ENCODE peak calls at places on chromosomes 4 and X, in five cellular contexts. One of them, this sample, is unnamed.

GRCh38 chrX:135010921-135011320 is 11.4 kb downstream of the RTL8B start:
- DNase-seq in lung: no peak
- DNase-seq in RWPE1: no peak
- DNase-seq in left ventricle myocardium inferior: no peak
- DNase-seq in A549: no peak
- DNase-seq in this sample: no peak

GRCh38 chr4:3781193-3781886 is 15.2 kb downstream of the ADRA2C start:
- DNase-seq in lung: no peak
- DNase-seq in RWPE1: peak
- DNase-seq in left ventricle myocardium inferior: no peak
- DNase-seq in A549: peak
- DNase-seq in this sample: no peak

GRCh38 chr4:17981063-17981462 is 40.5 kb downstream of the LCORL start:
- DNase-seq in lung: no peak
- DNase-seq in RWPE1: no peak
- DNase-seq in left ventricle myocardium inferior: no peak
- DNase-seq in A549: no peak
- DNase-seq in this sample: no peak

GRCh38 chrX:10922158-10922557 is 189.0 kb upstream of the HCCS start:
- DNase-seq in lung: no peak
- DNase-seq in RWPE1: peak
- DNase-seq in left ventricle myocardium inferior: no peak
- DNase-seq in A549: no peak
- DNase-seq in this sample: peak

GRCh38 chr4:112857461-112857860 is 192.0 kb upstream of the ANK2 start:
- DNase-seq in lung: no peak
- DNase-seq in RWPE1: peak
- DNase-seq in left ventricle myocardium inferior: no peak
- DNase-seq in A549: peak
- DNase-seq in this sample: peak

GRCh38 chr4:20430555-20430954 is 178.8 kb downstream of the SLIT2 start:
- DNase-seq in lung: no peak
- DNase-seq in RWPE1: peak
- DNase-seq in left ventricle myocardium inferior: no peak
- DNase-seq in A549: no peak
- DNase-seq in this sample: no peak

GRCh38 chr4:144645102-144645469 is 870 bp upstream of the HHIP start:
- DNase-seq in lung: peak
- DNase-seq in RWPE1: no peak
- DNase-seq in left ventricle myocardium inferior: no peak
- DNase-seq in A549: no peak
- DNase-seq in this sample: no peak

GRCh38 chr4:147737623-147738022 is 5.7 kb downstream of the ARHGAP10 start:
- DNase-seq in lung: no peak
- DNase-seq in RWPE1: no peak
- DNase-seq in left ventricle myocardium inferior: no peak
- DNase-seq in A549: no peak
- DNase-seq in this sample: no peak

DNA sequence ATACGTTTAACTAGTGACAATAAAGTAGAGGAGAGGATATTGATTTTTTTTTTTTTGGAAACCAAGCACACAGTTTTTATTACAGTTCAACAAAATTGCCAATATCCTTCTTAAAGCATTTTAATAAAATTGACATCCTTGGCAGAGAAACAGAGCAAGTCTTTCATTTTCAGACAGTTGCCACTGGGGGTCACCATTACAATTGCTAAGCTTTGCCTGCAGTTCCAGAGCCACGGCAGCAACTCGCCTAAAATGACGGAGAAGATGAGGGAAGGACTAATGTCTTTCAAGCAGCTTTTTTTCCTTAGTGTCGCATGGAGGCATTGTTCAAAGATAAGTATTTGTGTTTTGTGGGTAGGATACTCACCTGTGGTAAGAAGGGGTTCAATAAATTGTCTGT is 507.8 kb upstream of the ARX start:
- DNase-seq in lung: no peak
- DNase-seq in RWPE1: peak
- DNase-seq in left ventricle myocardium inferior: no peak
- DNase-seq in A549: peak
- DNase-seq in this sample: no peak
- TF ChIP-seq CTCF in lung: no peak
- TF ChIP-seq CTCF in RWPE1: no peak
- TF ChIP-seq CTCF in left ventricle myocardium inferior: peak
- TF ChIP-seq CTCF in A549: peak
- TF ChIP-seq CTCF in this sample: peak

GRCh38 chr4:42640613-42641012 is 16.3 kb downstream of the ATP8A1 start:
- DNase-seq in lung: no peak
- DNase-seq in RWPE1: no peak
- DNase-seq in left ventricle myocardium inferior: no peak
- DNase-seq in A549: no peak
- DNase-seq in this sample: no peak
- H3K27ac ChIP-seq in lung: peak
- H3K27ac ChIP-seq in RWPE1: no peak
- H3K27ac ChIP-seq in left ventricle myocardium inferior: no peak
- H3K27ac ChIP-seq in A549: no peak
- H3K27ac ChIP-seq in this sample: no peak

DNA sequence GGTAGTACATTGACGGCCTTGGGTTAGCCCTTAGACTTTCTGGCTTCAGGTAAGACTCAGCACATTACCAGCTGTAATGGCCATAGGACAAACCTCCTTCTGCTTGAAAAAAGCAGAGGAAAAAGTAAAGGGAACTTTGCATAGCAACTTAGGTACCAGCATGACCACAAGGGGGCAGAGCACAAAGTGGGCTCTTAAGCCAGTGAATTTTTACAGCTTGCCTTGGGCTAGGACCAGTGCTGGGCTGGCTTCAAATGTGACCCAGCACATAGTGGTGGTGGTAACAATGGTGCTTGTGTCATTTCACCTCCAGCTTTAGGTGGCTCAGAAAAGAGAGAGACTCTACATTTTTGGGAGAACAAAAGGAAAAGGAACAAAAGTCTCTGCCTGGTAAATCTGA is 66.1 kb downstream of the KLHL4 start:
- DNase-seq in lung: no peak
- DNase-seq in RWPE1: no peak
- DNase-seq in left ventricle myocardium inferior: no peak
- DNase-seq in A549: no peak
- DNase-seq in this sample: no peak
- TF ChIP-seq CTCF in lung: no peak
- TF ChIP-seq CTCF in RWPE1: no peak
- TF ChIP-seq CTCF in left ventricle myocardium inferior: peak
- TF ChIP-seq CTCF in A549: peak
- TF ChIP-seq CTCF in this sample: no peak

GRCh38 chr4:107863416-107863815 is 38.7 kb downstream of the SGMS2 start:
- DNase-seq in lung: no peak
- DNase-seq in RWPE1: no peak
- DNase-seq in left ventricle myocardium inferior: no peak
- DNase-seq in A549: no peak
- DNase-seq in this sample: peak

GRCh38 chr4:107863850-107864371 is 39.2 kb downstream of the SGMS2 start:
- DNase-seq in lung: no peak
- DNase-seq in RWPE1: peak
- DNase-seq in left ventricle myocardium inferior: peak
- DNase-seq in A549: no peak
- DNase-seq in this sample: peak

GRCh38 chr4:107866726-107867125 is 42.0 kb downstream of the SGMS2 start:
- DNase-seq in lung: no peak
- DNase-seq in RWPE1: no peak
- DNase-seq in left ventricle myocardium inferior: no peak
- DNase-seq in A549: no peak
- DNase-seq in this sample: no peak

GRCh38 chr4:107858158-107858742 is 33.5 kb downstream of the SGMS2 start:
- DNase-seq in lung: no peak
- DNase-seq in RWPE1: no peak
- DNase-seq in left ventricle myocardium inferior: no peak
- DNase-seq in A549: no peak
- DNase-seq in this sample: no peak

DNA sequence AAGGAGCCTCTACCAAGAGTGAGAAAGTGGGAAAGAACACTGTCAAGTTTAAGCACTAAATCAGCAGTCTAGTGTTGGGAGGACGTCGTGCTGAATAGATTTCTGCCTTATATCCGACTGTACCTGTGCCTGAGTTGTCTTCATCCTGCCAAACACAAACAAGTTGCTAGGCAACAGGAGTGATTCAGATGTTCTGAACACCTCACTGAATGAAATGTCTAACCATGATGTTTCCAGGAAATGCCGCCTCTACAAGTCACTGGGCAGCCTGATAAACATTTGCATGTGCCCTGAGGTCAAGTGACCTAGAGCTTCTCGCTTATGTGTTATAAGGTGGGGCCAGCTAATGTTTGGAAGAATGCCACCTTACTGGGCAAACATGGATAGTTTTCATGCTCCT is 37.9 kb downstream of the SGMS2 start:
- DNase-seq in lung: peak
- DNase-seq in RWPE1: peak
- DNase-seq in left ventricle myocardium inferior: no peak
- DNase-seq in A549: peak
- DNase-seq in this sample: peak
- H3K27ac ChIP-seq in lung: peak
- H3K27ac ChIP-seq in RWPE1: no peak
- H3K27ac ChIP-seq in left ventricle myocardium inferior: peak
- H3K27ac ChIP-seq in A549: no peak
- H3K27ac ChIP-seq in this sample: peak

GRCh38 chr4:123856689-123857545 is 460.3 kb downstream of the SPRY1 start:
- DNase-seq in lung: no peak
- DNase-seq in RWPE1: no peak
- DNase-seq in left ventricle myocardium inferior: peak
- DNase-seq in A549: peak
- DNase-seq in this sample: no peak
- TF ChIP-seq CTCF in lung: no peak
- TF ChIP-seq CTCF in RWPE1: no peak
- TF ChIP-seq CTCF in left ventricle myocardium inferior: peak
- TF ChIP-seq CTCF in A549: no peak
- TF ChIP-seq CTCF in this sample: no peak

GRCh38 chrX:47370278-47370677 is at the start of gene ZNF157:
- DNase-seq in lung: no peak
- DNase-seq in RWPE1: no peak
- DNase-seq in left ventricle myocardium inferior: no peak
- DNase-seq in A549: no peak
- DNase-seq in this sample: no peak

GRCh38 chrX:47361538-47362511 is 8.6 kb upstream of the ZNF157 start:
- DNase-seq in lung: peak
- DNase-seq in RWPE1: peak
- DNase-seq in left ventricle myocardium inferior: peak
- DNase-seq in A549: peak
- DNase-seq in this sample: peak

GRCh38 chrX:47360423-47361179 is 9.8 kb upstream of the ZNF157 start:
- DNase-seq in lung: no peak
- DNase-seq in RWPE1: no peak
- DNase-seq in left ventricle myocardium inferior: no peak
- DNase-seq in A549: no peak
- DNase-seq in this sample: no peak

DNA sequence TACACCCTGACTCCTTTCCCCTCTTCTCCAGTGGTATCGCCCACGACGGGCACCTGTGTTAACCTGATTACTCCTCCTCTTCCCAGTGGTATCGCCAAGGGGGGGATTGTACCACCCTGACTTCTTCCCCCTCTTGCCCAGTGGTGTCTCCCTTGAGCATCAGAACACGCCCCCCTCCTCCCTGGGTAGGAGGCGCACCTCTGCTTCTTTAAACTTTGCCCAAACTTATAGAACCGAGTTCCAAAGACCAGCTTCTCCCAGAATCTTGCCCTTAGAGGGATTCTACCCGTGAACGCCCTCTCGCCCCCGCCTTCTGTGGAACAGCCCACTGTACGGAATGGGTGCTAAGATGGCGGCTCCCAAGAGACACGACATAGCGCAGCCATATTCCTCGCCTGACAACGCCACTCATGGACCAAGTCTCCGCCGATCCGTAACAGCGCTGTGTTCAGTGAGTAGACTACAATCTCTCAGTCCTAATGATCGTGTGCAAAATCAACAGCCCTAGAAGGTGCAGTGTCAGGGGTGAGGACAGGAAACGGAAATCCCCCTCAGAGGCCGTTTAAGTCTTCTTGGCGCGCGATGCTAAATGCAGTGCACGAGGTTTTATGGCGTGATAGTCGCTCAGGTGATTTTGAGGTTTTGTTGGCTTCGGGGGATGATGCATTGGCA is 4.2 kb upstream of the ZNF157 start:
- DNase-seq in lung: peak
- DNase-seq in RWPE1: peak
- DNase-seq in left ventricle myocardium inferior: peak
- DNase-seq in A549: peak
- DNase-seq in this sample: peak
- H3K27ac ChIP-seq in lung: no peak
- H3K27ac ChIP-seq in RWPE1: peak
- H3K27ac ChIP-seq in left ventricle myocardium inferior: no peak
- H3K27ac ChIP-seq in A549: peak
- H3K27ac ChIP-seq in this sample: peak